ENCODE peak calls at places on chromosome 13, in eight cellular contexts. One of them, this sample, is unnamed.

GRCh38 chr13:84567848-84568247 is 685.6 kb upstream of the SLITRK1 start:
- DNase-seq in right lobe of liver: no peak
- DNase-seq in fibroblast of lung: no peak
- DNase-seq in tibial artery: no peak
- DNase-seq in hepatocyte: no peak
- DNase-seq in neural progenitor cell: no peak
- DNase-seq in psoas muscle: no peak
- DNase-seq in esophagus squamous epithelium: no peak
- DNase-seq in this sample: no peak

GRCh38 chr13:42246541-42246940 is 25.4 kb upstream of the AKAP11 start:
- DNase-seq in right lobe of liver: no peak
- DNase-seq in fibroblast of lung: no peak
- DNase-seq in tibial artery: no peak
- DNase-seq in hepatocyte: no peak
- DNase-seq in neural progenitor cell: no peak
- DNase-seq in psoas muscle: no peak
- DNase-seq in esophagus squamous epithelium: no peak
- DNase-seq in this sample: no peak

GRCh38 chr13:97125810-97126738 is 96.1 kb upstream of the MBNL2 start:
- DNase-seq in right lobe of liver: no peak
- DNase-seq in fibroblast of lung: peak; percentile 79
- DNase-seq in tibial artery: no peak
- DNase-seq in hepatocyte: peak; percentile 64
- DNase-seq in neural progenitor cell: no peak
- DNase-seq in psoas muscle: peak; percentile 71
- DNase-seq in esophagus squamous epithelium: no peak
- DNase-seq in this sample: no peak

GRCh38 chr13:100818706-100819105 is 144.1 kb upstream of the TMTC4 start:
- DNase-seq in right lobe of liver: no peak
- DNase-seq in fibroblast of lung: peak; percentile 70
- DNase-seq in tibial artery: no peak
- DNase-seq in hepatocyte: no peak
- DNase-seq in neural progenitor cell: no peak
- DNase-seq in psoas muscle: no peak
- DNase-seq in esophagus squamous epithelium: no peak
- DNase-seq in this sample: no peak

GRCh38 chr13:111395511-111396393 is 75.3 kb downstream of the TEX29 start:
- DNase-seq in right lobe of liver: no peak
- DNase-seq in fibroblast of lung: no peak
- DNase-seq in tibial artery: peak; percentile 48
- DNase-seq in hepatocyte: no peak
- DNase-seq in neural progenitor cell: no peak
- DNase-seq in psoas muscle: no peak
- DNase-seq in esophagus squamous epithelium: no peak
- DNase-seq in this sample: no peak

GRCh38 chr13:106083620-106084350 is 451.7 kb downstream of the EFNB2 start:
- DNase-seq in right lobe of liver: no peak
- DNase-seq in fibroblast of lung: peak; percentile 47
- DNase-seq in tibial artery: no peak
- DNase-seq in hepatocyte: peak; percentile 49
- DNase-seq in neural progenitor cell: peak; percentile 63
- DNase-seq in psoas muscle: no peak
- DNase-seq in esophagus squamous epithelium: no peak
- DNase-seq in this sample: peak; percentile 60

GRCh38 chr13:45369116-45369515 is 28.1 kb upstream of the TPT1 start:
- DNase-seq in right lobe of liver: no peak
- DNase-seq in fibroblast of lung: no peak
- DNase-seq in tibial artery: no peak
- DNase-seq in hepatocyte: no peak
- DNase-seq in neural progenitor cell: no peak
- DNase-seq in psoas muscle: no peak
- DNase-seq in esophagus squamous epithelium: no peak
- DNase-seq in this sample: no peak

GRCh38 chr13:19587635-19588300 is 26.4 kb upstream of the TPTE2 start:
- DNase-seq in right lobe of liver: no peak
- DNase-seq in fibroblast of lung: peak; percentile 36
- DNase-seq in tibial artery: no peak
- DNase-seq in hepatocyte: peak; percentile 19
- DNase-seq in neural progenitor cell: no peak
- DNase-seq in psoas muscle: no peak
- DNase-seq in esophagus squamous epithelium: no peak
- DNase-seq in this sample: peak; percentile 63

GRCh38 chr13:91804724-91805123 is 406.3 kb downstream of the GPC5 start:
- DNase-seq in right lobe of liver: no peak
- DNase-seq in fibroblast of lung: no peak
- DNase-seq in tibial artery: no peak
- DNase-seq in hepatocyte: no peak
- DNase-seq in neural progenitor cell: no peak
- DNase-seq in psoas muscle: no peak
- DNase-seq in esophagus squamous epithelium: no peak
- DNase-seq in this sample: no peak

GRCh38 chr13:78410164-78410563 is 193.2 kb downstream of the POU4F1 start:
- DNase-seq in right lobe of liver: no peak
- DNase-seq in fibroblast of lung: no peak
- DNase-seq in tibial artery: no peak
- DNase-seq in hepatocyte: no peak
- DNase-seq in neural progenitor cell: no peak
- DNase-seq in psoas muscle: no peak
- DNase-seq in esophagus squamous epithelium: no peak
- DNase-seq in this sample: no peak

GRCh38 chr13:78410847-78411246 is 192.5 kb downstream of the POU4F1 start:
- DNase-seq in right lobe of liver: no peak
- DNase-seq in fibroblast of lung: no peak
- DNase-seq in tibial artery: no peak
- DNase-seq in hepatocyte: no peak
- DNase-seq in neural progenitor cell: no peak
- DNase-seq in psoas muscle: no peak
- DNase-seq in esophagus squamous epithelium: no peak
- DNase-seq in this sample: no peak

GRCh38 chr13:78409172-78409571 is 194.2 kb downstream of the POU4F1 start:
- DNase-seq in right lobe of liver: no peak
- DNase-seq in fibroblast of lung: no peak
- DNase-seq in tibial artery: no peak
- DNase-seq in hepatocyte: no peak
- DNase-seq in neural progenitor cell: peak; percentile 16
- DNase-seq in psoas muscle: no peak
- DNase-seq in esophagus squamous epithelium: no peak
- DNase-seq in this sample: no peak

DNA sequence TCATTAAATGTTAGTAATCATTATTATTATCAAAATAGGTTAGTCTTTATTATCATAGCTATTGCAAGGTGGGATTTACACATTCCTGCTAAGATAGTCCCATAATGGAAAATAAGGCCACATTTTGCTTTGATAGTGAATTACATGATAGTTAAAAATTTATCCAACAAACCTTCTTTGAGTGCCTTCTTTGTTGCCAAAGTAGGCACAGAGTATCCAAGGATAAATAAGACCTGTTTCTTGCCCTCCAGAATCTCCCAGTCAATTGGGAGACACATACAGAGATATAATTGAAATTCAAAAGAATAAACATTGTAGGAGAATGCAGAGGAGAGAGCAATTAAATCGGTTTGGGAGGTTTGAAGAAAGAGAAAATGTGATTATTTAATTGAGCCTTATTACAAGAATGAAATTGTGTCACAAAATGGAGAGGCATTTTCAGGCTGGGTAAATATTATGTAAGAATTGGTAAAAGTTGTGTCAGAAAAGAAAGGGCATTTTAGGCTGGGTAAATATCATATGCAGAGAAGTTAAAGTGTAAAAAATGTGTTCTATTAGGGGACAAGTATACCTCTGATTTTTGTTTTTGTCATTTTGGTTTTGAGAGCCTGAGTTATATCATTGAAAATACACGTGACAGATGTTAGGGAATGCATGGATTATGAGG is 189.3 kb downstream of the POU4F1 start:
- DNase-seq in right lobe of liver: no peak
- DNase-seq in fibroblast of lung: no peak
- DNase-seq in tibial artery: no peak
- DNase-seq in hepatocyte: no peak
- DNase-seq in neural progenitor cell: no peak
- DNase-seq in psoas muscle: no peak
- DNase-seq in esophagus squamous epithelium: no peak
- DNase-seq in this sample: no peak
- H3K27ac ChIP-seq in right lobe of liver: peak overlapping the region; percentile 5
- H3K27ac ChIP-seq in fibroblast of lung: no peak overlapping the region
- H3K27ac ChIP-seq in tibial artery: no peak overlapping the region
- H3K27ac ChIP-seq in hepatocyte: no peak overlapping the region
- H3K27ac ChIP-seq in neural progenitor cell: no peak overlapping the region
- H3K27ac ChIP-seq in psoas muscle: no peak overlapping the region
- H3K27ac ChIP-seq in esophagus squamous epithelium: no peak overlapping the region
- H3K27ac ChIP-seq in this sample: no peak overlapping the region

GRCh38 chr13:99777873-99778272 is 193.7 kb downstream of the ZIC5 start:
- DNase-seq in right lobe of liver: no peak
- DNase-seq in fibroblast of lung: no peak
- DNase-seq in tibial artery: no peak
- DNase-seq in hepatocyte: no peak
- DNase-seq in neural progenitor cell: no peak
- DNase-seq in psoas muscle: no peak
- DNase-seq in esophagus squamous epithelium: no peak
- DNase-seq in this sample: no peak
- H3K36me3 ChIP-seq in right lobe of liver: no peaks in the 10 kb centered on the region
- H3K36me3 ChIP-seq in fibroblast of lung: no peaks in the 10 kb centered on the region
- H3K36me3 ChIP-seq in tibial artery: peaks cover 2% of the 10 kb centered on the region
- H3K36me3 ChIP-seq in hepatocyte: no peaks in the 10 kb centered on the region
- H3K36me3 ChIP-seq in neural progenitor cell: no peaks in the 10 kb centered on the region
- H3K36me3 ChIP-seq in psoas muscle: peaks cover 5% of the 10 kb centered on the region
- H3K36me3 ChIP-seq in esophagus squamous epithelium: no peaks in the 10 kb centered on the region
- H3K36me3 ChIP-seq in this sample: no peaks in the 10 kb centered on the region

GRCh38 chr13:22761709-22762108 is 419.1 kb upstream of the SGCG start:
- DNase-seq in right lobe of liver: no peak
- DNase-seq in fibroblast of lung: no peak
- DNase-seq in tibial artery: no peak
- DNase-seq in hepatocyte: no peak
- DNase-seq in neural progenitor cell: no peak
- DNase-seq in psoas muscle: no peak
- DNase-seq in esophagus squamous epithelium: no peak
- DNase-seq in this sample: no peak

GRCh38 chr13:22758245-22758644 is 422.5 kb upstream of the SGCG start:
- DNase-seq in right lobe of liver: no peak
- DNase-seq in fibroblast of lung: no peak
- DNase-seq in tibial artery: no peak
- DNase-seq in hepatocyte: no peak
- DNase-seq in neural progenitor cell: no peak
- DNase-seq in psoas muscle: no peak
- DNase-seq in esophagus squamous epithelium: no peak
- DNase-seq in this sample: no peak

GRCh38 chr13:22757530-22758120 is 423.2 kb upstream of the SGCG start:
- DNase-seq in right lobe of liver: no peak
- DNase-seq in fibroblast of lung: no peak
- DNase-seq in tibial artery: no peak
- DNase-seq in hepatocyte: peak; percentile 39
- DNase-seq in neural progenitor cell: peak; percentile 22
- DNase-seq in psoas muscle: no peak
- DNase-seq in esophagus squamous epithelium: no peak
- DNase-seq in this sample: no peak
- TF ChIP-seq CTCF in right lobe of liver: peak; percentile 43
- TF ChIP-seq CTCF in fibroblast of lung: peak; percentile 12
- TF ChIP-seq CTCF in tibial artery: peak; percentile 39
- TF ChIP-seq CTCF in hepatocyte: peak; percentile 74
- TF ChIP-seq CTCF in neural progenitor cell: peak; percentile 66
- TF ChIP-seq CTCF in psoas muscle: no peak
- TF ChIP-seq CTCF in esophagus squamous epithelium: no peak
- TF ChIP-seq CTCF in this sample: no peak

DNA sequence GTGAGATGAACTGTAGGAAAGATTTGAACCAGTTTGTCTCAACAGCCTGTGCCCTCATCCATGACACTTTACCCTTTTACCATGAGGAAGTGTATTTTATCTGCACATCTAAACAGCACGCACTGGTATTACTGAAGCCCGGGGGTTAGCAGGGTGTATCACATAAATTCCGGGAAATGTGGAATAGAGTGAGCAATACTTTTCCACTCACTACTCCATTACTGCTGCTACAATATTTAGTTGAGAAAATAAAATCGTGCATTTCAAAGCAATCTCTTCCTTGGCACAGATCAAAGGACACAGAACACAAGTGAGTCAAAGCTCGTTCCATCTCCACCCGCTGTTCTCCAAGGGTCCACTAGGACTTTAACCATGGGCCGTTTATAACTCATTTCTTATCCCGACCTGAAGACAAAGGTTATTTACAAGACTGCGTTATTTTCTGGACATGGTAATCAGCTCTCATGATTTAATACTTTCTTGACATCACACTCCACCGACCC is 35.2 kb downstream of the STK24 start:
- DNase-seq in right lobe of liver: no peak
- DNase-seq in fibroblast of lung: no peak
- DNase-seq in tibial artery: no peak
- DNase-seq in hepatocyte: no peak
- DNase-seq in neural progenitor cell: no peak
- DNase-seq in psoas muscle: no peak
- DNase-seq in esophagus squamous epithelium: no peak
- DNase-seq in this sample: no peak
- H3K27ac ChIP-seq in right lobe of liver: no peak overlapping the region
- H3K27ac ChIP-seq in fibroblast of lung: no peak overlapping the region
- H3K27ac ChIP-seq in tibial artery: no peak overlapping the region
- H3K27ac ChIP-seq in hepatocyte: peak overlapping the region; percentile 37
- H3K27ac ChIP-seq in neural progenitor cell: no peak overlapping the region
- H3K27ac ChIP-seq in psoas muscle: no peak overlapping the region
- H3K27ac ChIP-seq in esophagus squamous epithelium: peak overlapping the region; percentile 55
- H3K27ac ChIP-seq in this sample: no peak overlapping the region

DNA sequence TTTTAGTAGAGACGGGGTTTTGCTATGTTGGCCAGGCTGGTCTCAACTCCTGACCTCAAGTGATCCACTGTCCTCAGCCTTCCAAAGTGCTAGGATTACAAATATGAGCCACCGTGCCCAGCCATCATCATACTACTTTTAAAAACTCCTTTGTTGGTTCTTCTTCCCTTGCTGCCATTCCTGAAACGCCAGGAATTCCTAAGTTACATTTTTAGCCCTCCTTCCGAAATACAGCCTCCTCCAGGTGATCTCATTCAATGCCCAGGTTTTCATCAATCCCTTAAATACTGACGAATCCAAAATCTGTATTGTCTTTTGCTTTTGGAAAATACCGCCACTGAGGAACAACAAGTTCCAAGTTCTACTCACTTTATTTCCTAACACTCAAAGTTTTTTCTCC is 25.3 kb upstream of the EBPL start:
- DNase-seq in right lobe of liver: no peak
- DNase-seq in fibroblast of lung: no peak
- DNase-seq in tibial artery: no peak
- DNase-seq in hepatocyte: no peak
- DNase-seq in neural progenitor cell: no peak
- DNase-seq in psoas muscle: no peak
- DNase-seq in esophagus squamous epithelium: no peak
- DNase-seq in this sample: no peak
- H3K36me3 ChIP-seq in right lobe of liver: no peaks in the 10 kb centered on the region
- H3K36me3 ChIP-seq in fibroblast of lung: no peaks in the 10 kb centered on the region
- H3K36me3 ChIP-seq in tibial artery: peaks cover 45% of the 10 kb centered on the region
- H3K36me3 ChIP-seq in hepatocyte: peaks cover 8% of the 10 kb centered on the region
- H3K36me3 ChIP-seq in neural progenitor cell: peaks cover 24% of the 10 kb centered on the region
- H3K36me3 ChIP-seq in psoas muscle: peaks cover 60% of the 10 kb centered on the region
- H3K36me3 ChIP-seq in esophagus squamous epithelium: peaks cover 8% of the 10 kb centered on the region
- H3K36me3 ChIP-seq in this sample: peaks cover 17% of the 10 kb centered on the region

DNA sequence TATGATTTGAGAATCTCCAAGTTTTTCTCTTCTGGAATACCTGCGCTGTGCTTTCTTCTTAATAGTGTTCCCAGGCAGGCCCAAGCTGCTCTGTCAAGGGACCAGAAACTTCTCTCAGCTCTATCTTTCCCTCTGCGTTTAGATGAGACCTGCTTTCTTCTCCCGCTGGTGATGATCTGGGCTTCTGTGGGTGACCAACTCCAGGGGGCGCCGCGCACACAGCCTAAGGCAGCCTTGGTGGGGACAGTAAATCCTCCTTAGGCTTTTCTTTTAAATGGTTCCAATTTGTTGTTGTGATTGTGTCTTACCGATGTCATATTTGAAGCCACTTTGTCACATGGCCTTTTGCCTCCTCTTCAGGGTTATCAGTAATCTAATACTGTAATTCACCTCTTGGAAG is 439.4 kb upstream of the KLF12 start:
- DNase-seq in right lobe of liver: no peak
- DNase-seq in fibroblast of lung: no peak
- DNase-seq in tibial artery: no peak
- DNase-seq in hepatocyte: no peak
- DNase-seq in neural progenitor cell: peak; percentile 28
- DNase-seq in psoas muscle: no peak
- DNase-seq in esophagus squamous epithelium: no peak
- DNase-seq in this sample: no peak
- TF ChIP-seq CTCF in right lobe of liver: peak; percentile 14
- TF ChIP-seq CTCF in fibroblast of lung: peak; percentile 12
- TF ChIP-seq CTCF in tibial artery: no peak
- TF ChIP-seq CTCF in hepatocyte: no peak
- TF ChIP-seq CTCF in neural progenitor cell: peak; percentile 50
- TF ChIP-seq CTCF in psoas muscle: no peak
- TF ChIP-seq CTCF in esophagus squamous epithelium: no peak
- TF ChIP-seq CTCF in this sample: peak; percentile 45